ENCODE peak calls at places on chromosomes 2 and 18, in six cellular contexts. T is K562; P is neural progenitor cell; F is A673; Q is naive thymus-derived CD4-positive, alpha-beta T cell; L is right lobe of liver. N is an unnamed sample.

GRCh38 chr2:133303150-133303549 is 265.1 kb downstream of the NCKAP5 start:
- DNase-seq in L (no peak), Q (no peak), T (no peak), P (no peak), F (no peak), N (no peak)

GRCh38 chr2:218172808-218173207 is 6.0 kb upstream of the CXCR1 start:
- DNase-seq in L (no peak), P (no peak), Q (no peak), F (no peak), T (no peak), N (no peak)

GRCh38 chr18:56402872-56403516 is 235.4 kb downstream of the TXNL1 start:
- DNase-seq in Q (no peak), P (no peak), T (no peak), F (peak; percentile 82), L (no peak), N (peak; percentile 52)

GRCh38 chr2:123606631-123607030 is 418.5 kb upstream of the CNTNAP5 start:
- DNase-seq in P (no peak), T (no peak), L (no peak), F (no peak), Q (no peak), N (no peak)

GRCh38 chr2:149330127-149331022 is at the start of gene LYPD6:
- DNase-seq in L (peak; percentile 85), P (peak; percentile 92), T (no peak), F (peak; percentile 73), Q (no peak), N (peak; percentile 31)

GRCh38 chr2:19120941-19121750 is 237.3 kb downstream of the OSR1 start:
- DNase-seq in F (no peak), Q (no peak), P (no peak), T (no peak), L (no peak), N (peak; percentile 87)

GRCh38 chr2:58664523-58665155 is 423.5 kb upstream of the FANCL start:
- DNase-seq in L (no peak), F (no peak), Q (no peak), P (no peak), T (no peak), N (no peak)

GRCh38 chr2:24492283-24493272 is 1.5 kb downstream of the NCOA1 start:
- DNase-seq in P (peak; percentile 38), F (peak; percentile 56), T (no peak), L (no peak), Q (no peak), N (no peak)

GRCh38 chr2:69181806-69182427 is 168.9 kb downstream of the ANTXR1 start:
- DNase-seq in F (no peak), T (peak; percentile 21), L (no peak), P (no peak), Q (no peak), N (no peak)

GRCh38 chr2:49035477-49035876 is 118.8 kb downstream of the FSHR start:
- DNase-seq in T (no peak), Q (no peak), L (no peak), F (no peak), P (no peak), N (no peak)

GRCh38 chr2:106153781-106154180 is 40.3 kb downstream of the UXS1 start:
- DNase-seq in L (no peak), Q (no peak), F (no peak), T (no peak), P (no peak), N (no peak)

GRCh38 chr2:112751451-112752197 is 12.8 kb downstream of the CKAP2L start:
- DNase-seq in P (no peak), L (no peak), T (no peak), Q (no peak), F (no peak), N (no peak)

GRCh38 chr2:189835855-189836558 is 51.8 kb downstream of the PMS1 start:
- DNase-seq in Q (no peak), L (no peak), T (no peak), F (no peak), P (no peak), N (no peak)

GRCh38 chr2:234102112-234102511 is 51.6 kb downstream of the SPP2 start:
- DNase-seq in Q (peak; percentile 58), P (no peak), T (no peak), F (no peak), L (no peak), N (no peak)

GRCh38 chr2:176174850-176175728 is 13.4 kb upstream of the HOXD1 start:
- DNase-seq in L (no peak), Q (no peak), F (peak; percentile 76), P (peak; percentile 85), T (peak; percentile 53), N (no peak)

GRCh38 chr18:11995445-11996189 is 14.3 kb downstream of the IMPA2 start:
- DNase-seq in Q (peak; percentile 49), T (peak; percentile 65), L (peak; percentile 80), P (peak; percentile 80), F (peak; percentile 75), N (peak; percentile 56)

GRCh38 chr2:120765911-120766757 is 30.5 kb downstream of the GLI2 start:
- DNase-seq in P (peak; percentile 38), T (no peak), Q (no peak), F (no peak), L (peak; percentile 64), N (peak; percentile 97)

GRCh38 chr2:158120102-158120501 is 18.4 kb downstream of the UPP2 start:
- DNase-seq in F (peak; percentile 9), P (no peak), T (no peak), Q (no peak), L (no peak), N (no peak)

GRCh38 chr2:158112971-158113370 is 11.3 kb downstream of the UPP2 start:
- DNase-seq in P (no peak), L (no peak), T (no peak), F (no peak), Q (no peak), N (no peak)

GRCh38 chr2:158120664-158121063 is 19.0 kb downstream of the UPP2 start:
- DNase-seq in T (no peak), Q (no peak), P (no peak), L (no peak), F (no peak), N (no peak)

GRCh38 chr2:158113896-158114295 is 12.2 kb downstream of the UPP2 start:
- DNase-seq in P (no peak), F (no peak), L (no peak), T (no peak), Q (no peak), N (no peak)

GRCh38 chr2:158115202-158115783 is 13.6 kb downstream of the UPP2 start:
- DNase-seq in Q (no peak), L (no peak), T (no peak), F (no peak), P (no peak), N (no peak)
- H3K27ac ChIP-seq in Q (no peak overlapping the region), L (no peak overlapping the region), T (no peak overlapping the region), F (no peak overlapping the region), P (no peak overlapping the region), N (no peak overlapping the region)

DNA sequence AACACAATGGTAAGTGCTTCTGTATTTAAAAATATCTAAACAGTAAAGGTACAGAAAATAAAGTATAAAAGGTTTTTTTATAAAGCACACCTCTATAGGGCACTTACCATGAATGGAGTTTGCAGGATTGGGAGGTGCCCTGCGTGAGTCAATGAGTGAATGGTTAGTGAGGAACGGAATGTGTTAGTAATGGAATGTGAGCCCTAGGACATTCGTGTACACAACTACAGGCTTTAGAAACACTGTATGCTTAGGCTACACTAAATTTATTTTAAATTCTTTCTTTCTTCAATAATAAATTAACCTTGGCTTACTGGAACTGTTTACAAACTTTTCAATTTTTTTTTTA is 337.9 kb upstream of the SLC39A10 start:
- DNase-seq in P (no peak), F (no peak), L (no peak), T (no peak), Q (no peak), N (peak; percentile 54)
- H3K27ac ChIP-seq in P (no peak overlapping the region), F (no peak overlapping the region), L (no peak overlapping the region), T (no peak overlapping the region), Q (no peak overlapping the region), N (no peak overlapping the region)

GRCh38 chr18:23189099-23189498 is 53.8 kb downstream of the CABLES1 start:
- DNase-seq in Q (no peak), L (no peak), P (no peak), T (no peak), F (no peak), N (no peak)

GRCh38 chr18:23191232-23191631 is 55.9 kb downstream of the CABLES1 start:
- DNase-seq in L (no peak), F (no peak), Q (no peak), T (no peak), P (no peak), N (no peak)

GRCh38 chr18:23191952-23192662 is 56.8 kb downstream of the CABLES1 start:
- DNase-seq in L (peak; percentile 73), Q (peak; percentile 14), P (no peak), T (no peak), F (peak; percentile 81), N (peak; percentile 70)

GRCh38 chr18:23188391-23188790 is 53.1 kb downstream of the CABLES1 start:
- DNase-seq in P (no peak), T (no peak), L (no peak), Q (no peak), F (no peak), N (no peak)

DNA sequence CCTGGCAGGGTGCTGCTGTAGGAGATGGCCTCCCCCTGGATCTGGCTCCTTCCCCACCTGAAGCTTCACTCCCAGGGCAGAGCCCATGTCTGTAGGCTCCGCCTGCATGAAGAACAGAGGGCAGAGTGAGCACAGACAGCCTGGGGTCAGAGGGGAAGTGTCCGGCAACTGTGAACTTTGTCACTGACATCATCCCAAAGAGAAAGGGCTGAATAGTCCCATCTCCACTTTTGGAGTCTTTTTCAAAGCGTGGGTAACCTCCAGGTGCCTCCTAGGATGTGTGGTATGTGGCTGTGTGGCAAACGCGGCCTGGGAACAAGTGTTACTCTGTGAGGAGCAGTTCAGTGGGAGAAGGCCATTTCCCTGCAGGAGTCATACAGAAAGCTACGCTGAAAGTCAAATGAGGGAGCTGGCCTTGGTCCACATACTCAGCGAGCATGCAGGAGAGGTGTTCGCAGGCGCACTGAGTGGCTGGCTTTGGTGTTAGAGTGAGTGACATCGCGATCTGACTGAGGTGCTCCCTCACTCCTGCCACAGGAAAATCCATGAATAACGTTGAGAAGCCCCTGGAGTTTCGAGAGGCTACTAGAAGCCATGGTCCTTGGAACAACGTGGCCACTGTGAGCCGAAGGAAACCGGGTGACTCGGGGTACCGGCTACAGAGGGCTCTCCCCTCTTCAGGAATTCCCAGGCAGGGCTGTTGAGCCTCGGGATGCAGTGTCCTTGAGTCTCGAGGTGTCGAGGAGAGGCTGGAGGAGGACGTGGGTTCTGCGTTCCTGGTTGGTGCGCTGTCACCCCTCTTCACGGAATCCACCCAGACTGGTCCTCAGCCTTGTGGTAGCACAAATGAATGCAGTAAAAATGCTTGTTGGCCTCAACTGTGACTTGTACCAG is 54.7 kb downstream of the CABLES1 start:
- DNase-seq in P (no peak), L (peak; percentile 77), Q (no peak), F (no peak), T (no peak), N (no peak)
- H3K27ac ChIP-seq in P (no peak overlapping the region), L (peak overlapping the region; percentile 75), Q (no peak overlapping the region), F (no peak overlapping the region), T (no peak overlapping the region), N (no peak overlapping the region)

GRCh38 chr18:8946046-8946838 is 156.3 kb upstream of the NDUFV2 start:
- DNase-seq in T (no peak), Q (no peak), P (no peak), L (no peak), F (no peak), N (peak; percentile 83)

GRCh38 chr18:8942021-8942908 is 160.2 kb upstream of the NDUFV2 start:
- DNase-seq in Q (no peak), L (no peak), T (no peak), F (no peak), P (peak; percentile 58), N (no peak)

GRCh38 chr18:8943900-8944870 is 158.3 kb upstream of the NDUFV2 start:
- DNase-seq in L (no peak), P (no peak), T (no peak), Q (no peak), F (no peak), N (peak; percentile 82)

GRCh38 chr18:8944871-8945245 is 157.6 kb upstream of the NDUFV2 start:
- DNase-seq in F (no peak), T (no peak), P (no peak), L (no peak), Q (no peak), N (no peak)

GRCh38 chr18:8942909-8943545 is 159.5 kb upstream of the NDUFV2 start:
- DNase-seq in L (no peak), T (no peak), P (no peak), F (no peak), Q (no peak), N (no peak)
- H3K27ac ChIP-seq in L (no peak overlapping the region), T (peak overlapping the region; percentile 28), P (no peak overlapping the region), F (no peak overlapping the region), Q (no peak overlapping the region), N (no peak overlapping the region)